ENCODE peak calls at places on chromosomes 5 and 9, in six cellular contexts. One of them, this sample, is unnamed.
A peak's percentile ranks its signal among the peaks of the same experiment; 100 is the strongest.

GRCh38 chr5:67047616-67048015 is 149.0 kb downstream of the CD180 start:
- DNase-seq in astrocyte: no peak
- DNase-seq in lung: no peak
- DNase-seq in IMR-90: no peak
- DNase-seq in pancreas: no peak
- DNase-seq in A549: no peak
- DNase-seq in this sample: no peak

GRCh38 chr9:121135642-121136041 is 60.9 kb downstream of the CNTRL start:
- DNase-seq in pancreas: no peak
- DNase-seq in astrocyte: no peak
- DNase-seq in IMR-90: no peak
- DNase-seq in lung: no peak
- DNase-seq in A549: no peak
- DNase-seq in this sample: no peak

GRCh38 chr9:106486685-106487084 is 376.3 kb upstream of the ZNF462 start:
- DNase-seq in lung: no peak
- DNase-seq in IMR-90: no peak
- DNase-seq in pancreas: no peak
- DNase-seq in A549: no peak
- DNase-seq in astrocyte: no peak
- DNase-seq in this sample: no peak

GRCh38 chr5:78506296-78507049 is 142.1 kb downstream of the LHFPL2 start:
- DNase-seq in A549: no peak
- DNase-seq in pancreas: no peak
- DNase-seq in IMR-90: peak; percentile 39
- DNase-seq in lung: no peak
- DNase-seq in astrocyte: no peak
- DNase-seq in this sample: no peak

GRCh38 chr5:55172051-55172899 is 702 bp downstream of the CDC20B start:
- DNase-seq in lung: peak; percentile 63
- DNase-seq in IMR-90: peak; percentile 78
- DNase-seq in A549: peak; percentile 79
- DNase-seq in astrocyte: peak; percentile 56
- DNase-seq in pancreas: peak; percentile 65
- DNase-seq in this sample: peak; percentile 46

GRCh38 chr9:27600254-27600653 is 27.0 kb upstream of the C9orf72 start:
- DNase-seq in astrocyte: no peak
- DNase-seq in lung: no peak
- DNase-seq in A549: no peak
- DNase-seq in IMR-90: no peak
- DNase-seq in pancreas: no peak
- DNase-seq in this sample: no peak

GRCh38 chr9:124217839-124218437 is 39.8 kb upstream of the NEK6 start:
- DNase-seq in lung: no peak
- DNase-seq in A549: no peak
- DNase-seq in astrocyte: no peak
- DNase-seq in pancreas: no peak
- DNase-seq in IMR-90: no peak
- DNase-seq in this sample: no peak

GRCh38 chr9:100756217-100756616 is 178.3 kb downstream of the CAVIN4 start:
- DNase-seq in lung: no peak
- DNase-seq in IMR-90: no peak
- DNase-seq in astrocyte: no peak
- DNase-seq in A549: no peak
- DNase-seq in pancreas: no peak
- DNase-seq in this sample: peak; percentile 28

GRCh38 chr9:20805766-20806165 is 121.7 kb downstream of the FOCAD start:
- DNase-seq in astrocyte: no peak
- DNase-seq in lung: no peak
- DNase-seq in pancreas: no peak
- DNase-seq in IMR-90: no peak
- DNase-seq in A549: no peak
- DNase-seq in this sample: no peak

GRCh38 chr5:41539454-41539853 is 29.1 kb upstream of the PLCXD3 start:
- DNase-seq in pancreas: no peak
- DNase-seq in A549: no peak
- DNase-seq in lung: no peak
- DNase-seq in IMR-90: no peak
- DNase-seq in astrocyte: no peak
- DNase-seq in this sample: no peak

GRCh38 chr5:187617-188451 is 3.5 kb upstream of the LRRC14B start:
- DNase-seq in pancreas: no peak
- DNase-seq in lung: no peak
- DNase-seq in astrocyte: no peak
- DNase-seq in A549: no peak
- DNase-seq in IMR-90: no peak
- DNase-seq in this sample: peak; percentile 9

GRCh38 chr9:99868845-99869244 is 37.6 kb upstream of the STX17 start:
- DNase-seq in astrocyte: no peak
- DNase-seq in lung: no peak
- DNase-seq in A549: no peak
- DNase-seq in pancreas: no peak
- DNase-seq in IMR-90: peak; percentile 30
- DNase-seq in this sample: no peak

GRCh38 chr5:1031306-1031959 is 22.8 kb downstream of the NKD2 start:
- DNase-seq in astrocyte: no peak
- DNase-seq in IMR-90: no peak
- DNase-seq in pancreas: no peak
- DNase-seq in A549: no peak
- DNase-seq in lung: no peak
- DNase-seq in this sample: peak; percentile 7

DNA sequence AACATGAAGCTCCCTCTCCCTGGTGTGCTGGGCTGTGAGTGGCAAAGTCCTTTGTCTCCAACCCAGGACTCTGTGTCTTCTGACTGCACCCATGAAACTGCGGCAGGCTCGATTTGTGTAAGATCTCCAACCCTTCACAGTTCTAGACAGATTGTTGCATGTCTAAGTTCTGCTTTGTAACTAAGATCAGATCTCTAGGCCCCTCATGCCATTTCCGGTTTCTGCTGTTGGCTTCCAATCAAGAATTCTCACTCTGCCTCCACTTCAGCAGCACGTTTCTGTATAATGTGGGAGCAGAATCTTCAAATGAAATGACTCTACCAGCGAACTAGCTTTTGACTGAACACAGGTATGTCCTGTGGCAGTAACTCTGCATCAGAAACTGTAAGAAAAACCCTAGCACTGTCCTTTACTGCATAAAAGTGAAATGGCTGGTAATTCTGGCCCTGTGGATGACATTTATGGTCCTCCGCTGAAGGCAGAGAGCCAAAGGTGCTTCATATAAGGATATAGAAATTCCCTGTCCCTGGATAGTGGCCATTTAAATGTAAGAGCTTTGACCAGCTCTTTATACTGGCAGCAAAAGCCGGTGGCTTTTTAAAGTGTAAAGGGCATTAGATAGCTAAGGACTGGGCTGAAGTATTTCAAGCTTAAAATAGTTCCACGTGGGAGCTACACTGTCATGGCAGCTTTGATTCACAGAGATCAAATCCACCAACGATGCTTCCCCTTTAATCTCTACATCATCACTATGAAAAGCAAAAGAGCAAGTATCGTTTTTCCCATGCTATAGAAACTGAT is 319.1 kb upstream of the CDH6 start:
- DNase-seq in A549: no peak
- DNase-seq in IMR-90: peak; percentile 10
- DNase-seq in pancreas: no peak
- DNase-seq in astrocyte: no peak
- DNase-seq in lung: no peak
- DNase-seq in this sample: no peak
- H3K4me1 ChIP-seq in A549: no peaks in the 10 kb centered on the region
- H3K4me1 ChIP-seq in IMR-90: peaks cover 6% of the 10 kb centered on the region
- H3K4me1 ChIP-seq in pancreas: no peaks in the 10 kb centered on the region
- H3K4me1 ChIP-seq in astrocyte: no peaks in the 10 kb centered on the region
- H3K4me1 ChIP-seq in lung: no peaks in the 10 kb centered on the region
- H3K4me1 ChIP-seq in this sample: peaks cover 10% of the 10 kb centered on the region

DNA sequence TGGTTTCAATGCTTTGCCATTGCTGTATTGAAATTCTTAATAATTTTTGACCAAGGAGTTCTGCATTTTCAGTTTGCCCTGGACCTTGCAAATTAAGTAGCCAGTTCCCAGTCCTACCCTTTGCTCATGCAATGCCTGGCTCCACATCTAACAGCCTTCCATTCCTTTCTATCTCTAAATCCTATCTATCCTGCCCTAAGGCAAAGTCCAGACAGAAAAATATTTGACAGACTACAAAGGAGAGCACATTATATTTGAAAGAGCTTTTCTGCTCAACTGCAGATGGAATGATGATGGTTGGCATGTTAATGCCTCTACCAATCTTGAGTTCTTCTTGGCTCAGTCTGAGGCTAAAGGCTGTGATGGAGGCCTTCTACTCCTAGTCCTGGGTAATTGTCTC is 15.5 kb downstream of the SLC22A4 start:
- DNase-seq in IMR-90: no peak
- DNase-seq in lung: no peak
- DNase-seq in pancreas: no peak
- DNase-seq in astrocyte: no peak
- DNase-seq in A549: no peak
- DNase-seq in this sample: no peak
- TF ChIP-seq CTCF in IMR-90: no peak
- TF ChIP-seq CTCF in lung: no peak
- TF ChIP-seq CTCF in pancreas: no peak
- TF ChIP-seq CTCF in astrocyte: no peak
- TF ChIP-seq CTCF in A549: no peak
- TF ChIP-seq CTCF in this sample: no peak

GRCh38 chr5:56669534-56670483 is 145.5 kb upstream of the MAP3K1 start:
- DNase-seq in astrocyte: no peak
- DNase-seq in pancreas: peak; percentile 90
- DNase-seq in IMR-90: peak; percentile 12
- DNase-seq in lung: peak; percentile 56
- DNase-seq in A549: no peak
- DNase-seq in this sample: no peak
- H3K4me1 ChIP-seq in astrocyte: no peaks in the 10 kb centered on the region
- H3K4me1 ChIP-seq in pancreas: peaks cover 9% of the 10 kb centered on the region
- H3K4me1 ChIP-seq in IMR-90: peaks cover 2% of the 10 kb centered on the region
- H3K4me1 ChIP-seq in lung: peaks cover 4% of the 10 kb centered on the region
- H3K4me1 ChIP-seq in A549: no peaks in the 10 kb centered on the region
- H3K4me1 ChIP-seq in this sample: peaks cover 3% of the 10 kb centered on the region

GRCh38 chr9:87667164-87667738 is 58.7 kb upstream of the CTSL start:
- DNase-seq in A549: peak; percentile 51
- DNase-seq in IMR-90: no peak
- DNase-seq in lung: no peak
- DNase-seq in pancreas: no peak
- DNase-seq in astrocyte: no peak
- DNase-seq in this sample: no peak
- TF ChIP-seq CTCF in A549: peak; percentile 23
- TF ChIP-seq CTCF in IMR-90: no peak
- TF ChIP-seq CTCF in lung: no peak
- TF ChIP-seq CTCF in pancreas: no peak
- TF ChIP-seq CTCF in astrocyte: no peak
- TF ChIP-seq CTCF in this sample: peak; percentile 62

GRCh38 chr9:73030370-73031039 is 77.7 kb upstream of the ALDH1A1 start:
- DNase-seq in A549: no peak
- DNase-seq in pancreas: no peak
- DNase-seq in lung: no peak
- DNase-seq in astrocyte: no peak
- DNase-seq in IMR-90: no peak
- DNase-seq in this sample: no peak
- H3K4me1 ChIP-seq in A549: peaks cover 24% of the 10 kb centered on the region
- H3K4me1 ChIP-seq in pancreas: no peaks in the 10 kb centered on the region
- H3K4me1 ChIP-seq in lung: no peaks in the 10 kb centered on the region
- H3K4me1 ChIP-seq in astrocyte: no peaks in the 10 kb centered on the region
- H3K4me1 ChIP-seq in IMR-90: no peaks in the 10 kb centered on the region
- H3K4me1 ChIP-seq in this sample: no peaks in the 10 kb centered on the region

DNA sequence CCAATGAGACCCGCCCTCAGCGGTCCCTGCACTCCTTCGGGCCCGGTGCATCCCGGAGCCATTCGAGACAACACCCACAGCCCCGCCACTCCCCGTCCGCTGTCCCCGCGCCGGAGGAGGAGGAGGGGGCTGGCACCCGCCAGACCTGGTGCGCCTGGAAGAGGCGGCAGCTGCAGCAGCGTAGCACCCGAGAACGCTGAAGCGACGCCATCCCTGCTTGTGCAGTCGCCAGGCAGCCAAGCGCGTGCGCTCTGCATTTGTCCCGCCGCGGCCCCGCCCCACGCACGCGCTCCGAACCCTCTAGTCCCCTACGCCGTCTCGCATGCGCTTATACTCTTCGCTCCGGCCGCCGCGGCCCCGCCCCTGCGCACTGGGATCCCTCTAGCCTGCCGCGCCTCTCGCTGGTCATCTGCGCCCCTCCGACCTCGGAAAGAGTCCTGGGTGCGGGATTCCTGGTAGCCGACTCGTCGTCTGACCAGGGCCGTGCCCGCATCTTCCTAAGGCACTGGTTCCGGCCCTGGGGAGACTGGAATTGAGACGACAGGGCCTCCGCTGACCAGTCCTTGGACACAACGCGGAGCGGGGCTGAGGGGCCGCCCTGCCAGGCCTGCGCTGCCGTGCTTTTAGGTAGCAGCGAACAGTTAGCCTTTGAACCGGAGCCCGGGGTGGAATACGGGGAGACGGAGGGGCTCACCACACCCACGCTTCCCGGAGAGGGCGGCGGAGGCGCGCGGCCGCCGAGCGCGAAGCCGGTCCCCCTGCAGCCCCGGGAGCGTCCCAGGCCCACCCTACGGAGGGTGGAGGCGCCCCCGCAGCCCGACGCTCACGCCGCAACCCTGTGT is at the start of gene MRNIP:
- DNase-seq in A549: peak; percentile 86
- DNase-seq in IMR-90: peak; percentile 91
- DNase-seq in pancreas: peak; percentile 95
- DNase-seq in lung: peak; percentile 97
- DNase-seq in astrocyte: peak; percentile 85
- DNase-seq in this sample: peak; percentile 98
- TF ChIP-seq CTCF in A549: no peak
- TF ChIP-seq CTCF in IMR-90: no peak
- TF ChIP-seq CTCF in pancreas: no peak
- TF ChIP-seq CTCF in lung: peak; percentile 10
- TF ChIP-seq CTCF in astrocyte: no peak
- TF ChIP-seq CTCF in this sample: no peak

DNA sequence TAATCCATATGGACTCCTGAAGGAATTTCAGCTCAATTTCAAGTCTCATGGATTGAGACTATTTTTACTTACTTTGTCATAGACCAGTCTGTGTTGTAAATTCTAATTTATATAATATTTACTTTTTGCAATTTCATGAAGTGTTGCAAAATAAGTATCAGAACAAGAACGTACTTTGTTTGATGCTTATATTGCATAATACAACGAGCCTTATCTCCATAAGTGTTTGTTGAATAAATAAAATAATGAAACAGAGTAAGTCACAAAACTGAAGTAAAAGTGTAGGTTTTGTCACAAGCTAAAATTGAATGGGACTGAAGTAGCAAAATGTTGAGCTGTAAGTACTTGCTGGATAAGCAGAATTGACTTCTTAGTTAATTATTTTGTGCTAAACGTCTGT is 3.0 kb upstream of the LIFR start:
- DNase-seq in pancreas: no peak
- DNase-seq in lung: no peak
- DNase-seq in A549: no peak
- DNase-seq in astrocyte: no peak
- DNase-seq in IMR-90: no peak
- DNase-seq in this sample: no peak
- H3K4me1 ChIP-seq in pancreas: peaks cover 15% of the 10 kb centered on the region
- H3K4me1 ChIP-seq in lung: peaks cover 3% of the 10 kb centered on the region
- H3K4me1 ChIP-seq in A549: peaks cover 14% of the 10 kb centered on the region
- H3K4me1 ChIP-seq in astrocyte: peaks cover 8% of the 10 kb centered on the region
- H3K4me1 ChIP-seq in IMR-90: no peaks in the 10 kb centered on the region
- H3K4me1 ChIP-seq in this sample: peaks cover 13% of the 10 kb centered on the region

DNA sequence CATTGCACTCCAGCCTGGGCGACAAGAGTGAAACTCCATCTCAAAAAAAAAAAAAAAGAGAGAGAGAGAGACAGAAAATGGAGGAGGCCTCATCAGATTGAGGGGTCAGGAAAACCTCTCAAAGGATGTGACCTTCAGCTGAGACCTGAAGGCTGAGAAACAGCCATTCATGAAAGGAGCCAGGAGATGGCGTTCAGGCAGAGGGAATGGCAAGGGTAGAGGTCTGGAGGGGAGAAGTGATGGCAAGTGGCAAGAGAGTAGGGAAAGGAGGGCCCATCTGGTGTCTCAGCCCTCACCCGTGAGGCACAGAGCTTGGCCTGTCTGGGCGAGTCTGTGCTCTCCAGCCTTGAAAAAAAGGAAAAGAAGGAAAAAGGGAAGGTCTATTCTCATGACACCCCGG is 17.0 kb downstream of the CAMK2A start:
- DNase-seq in IMR-90: peak; percentile 52
- DNase-seq in astrocyte: no peak
- DNase-seq in pancreas: no peak
- DNase-seq in lung: no peak
- DNase-seq in A549: peak; percentile 59
- DNase-seq in this sample: peak; percentile 73
- TF ChIP-seq CTCF in IMR-90: peak; percentile 65
- TF ChIP-seq CTCF in astrocyte: peak; percentile 26
- TF ChIP-seq CTCF in pancreas: no peak
- TF ChIP-seq CTCF in lung: peak; percentile 9
- TF ChIP-seq CTCF in A549: peak; percentile 54
- TF ChIP-seq CTCF in this sample: peak; percentile 83